ENCODE peak calls at places on chromosomes 3 and 15, in six cellular contexts. T is RPMI8226, P is T-cell, B is M059J, J is DMS153, O is B cell. X is an unnamed sample.

GRCh38 chr3:128453521-128454309 is 13.0 kb downstream of the DNAJB8 start:
- DNase-seq in O (no peak), P (no peak), T (no peak), B (no peak), J (no peak), X (no peak)

GRCh38 chr3:125622381-125622788 is 27.1 kb upstream of the OSBPL11 start:
- DNase-seq in P (no peak), O (no peak), T (no peak), B (no peak), J (no peak), X (no peak)

GRCh38 chr3:128076465-128076782 is 24.2 kb downstream of the SEC61A1 start:
- DNase-seq in P (no peak), J (no peak), B (no peak), O (no peak), T (no peak), X (no peak)

GRCh38 chr15:71272932-71273331 is 157.7 kb downstream of the THSD4 start:
- DNase-seq in O (no peak), T (no peak), P (no peak), J (no peak), B (no peak), X (no peak)

GRCh38 chr3:5607581-5607980 is 420.1 kb downstream of the EDEM1 start:
- DNase-seq in J (no peak), B (no peak), T (no peak), O (no peak), P (no peak), X (no peak)

GRCh38 chr3:171462224-171462623 is 2.0 kb upstream of the TNIK start:
- DNase-seq in O (no peak), J (no peak), T (no peak), P (no peak), B (peak), X (no peak)

GRCh38 chr3:191627064-191627463 is 166.1 kb downstream of the PYDC2 start:
- DNase-seq in J (no peak), O (no peak), T (no peak), P (no peak), B (no peak), X (no peak)

GRCh38 chr3:194573680-194574437 is 59.4 kb downstream of the TMEM44 start:
- DNase-seq in B (peak), J (peak), P (no peak), T (peak), O (peak), X (no peak)

GRCh38 chr3:47664519-47664918 is 85.9 kb upstream of the CSPG5 start:
- DNase-seq in T (peak), B (peak), P (no peak), O (peak), J (no peak), X (no peak)

GRCh38 chr3:177545964-177546363 is 348.7 kb upstream of the TBL1XR1 start:
- DNase-seq in J (no peak), B (no peak), P (no peak), O (no peak), T (no peak), X (no peak)

GRCh38 chr15:84859143-84859542 is 25.3 kb upstream of the SLC28A1 start:
- DNase-seq in J (no peak), B (no peak), P (no peak), O (no peak), T (no peak), X (no peak)

GRCh38 chr3:138426211-138426610 is 8.2 kb upstream of the ESYT3 start:
- DNase-seq in B (peak), P (no peak), O (no peak), T (no peak), J (no peak), X (no peak)

GRCh38 chr3:109155828-109156227 is 19.3 kb downstream of the C3orf85 start:
- DNase-seq in O (no peak), P (no peak), B (no peak), J (no peak), T (no peak), X (no peak)

GRCh38 chr3:30628188-30628930 is 22.0 kb downstream of the TGFBR2 start:
- DNase-seq in B (peak), O (no peak), P (no peak), T (no peak), J (no peak), X (no peak)

GRCh38 chr15:70092462-70092850 is 5.3 kb downstream of the TLE3 start:
- DNase-seq in T (no peak), P (no peak), B (no peak), J (no peak), O (no peak), X (no peak)